ENCODE peak calls at places on chromosomes 1 and 21, in five cellular contexts. F, G, V, Z and I are unnamed samples.
A peak's percentile ranks its signal among the peaks of the same experiment; 100 is the strongest.

GRCh38 chr21:38716942-38717341 is 88.8 kb upstream of the ETS2 start:
- DNase-seq in F (no peak), G (no peak), V (no peak), Z (no peak), I (no peak)

GRCh38 chr1:243421784-243422183 is 165.9 kb downstream of the SDCCAG8 start:
- DNase-seq in F (no peak), G (peak; percentile 71), V (no peak), Z (no peak), I (no peak)

GRCh38 chr21:37047079-37047478 is 25.8 kb downstream of the PIGP start:
- DNase-seq in F (no peak), G (no peak), V (no peak), Z (no peak), I (no peak)

GRCh38 chr1:90220941-90221693 is 226.2 kb downstream of the ZNF326 start:
- DNase-seq in F (no peak), G (no peak), V (no peak), Z (no peak), I (no peak)

GRCh38 chr1:227437495-227438008 is 119.3 kb upstream of the CDC42BPA start:
- DNase-seq in F (peak; percentile 55), G (peak; percentile 81), V (no peak), Z (no peak), I (peak; percentile 23)

GRCh38 chr1:222914861-222915632 is 100.2 kb downstream of the DISP1 start:
- DNase-seq in F (no peak), G (no peak), V (no peak), Z (no peak), I (no peak)

GRCh38 chr1:178057863-178058576 is 35.9 kb upstream of the RASAL2 start:
- DNase-seq in F (no peak), G (no peak), V (no peak), Z (no peak), I (peak; percentile 28)

GRCh38 chr1:176068256-176068655 is 138.8 kb downstream of the COP1 start:
- DNase-seq in F (no peak), G (no peak), V (no peak), Z (no peak), I (no peak)

GRCh38 chr1:170531758-170532657 is at the start of gene GORAB:
- DNase-seq in F (peak; percentile 90), G (peak; percentile 95), V (peak; percentile 60), Z (peak; percentile 82), I (peak; percentile 93)

GRCh38 chr1:24507423-24507804 is 4.8 kb downstream of the RCAN3 start:
- DNase-seq in F (no peak), G (no peak), V (no peak), Z (no peak), I (no peak)

GRCh38 chr1:220631238-220631842 is 58.8 kb upstream of the C1orf115 start:
- DNase-seq in F (no peak), G (no peak), V (no peak), Z (no peak), I (no peak)

GRCh38 chr1:164772635-164773034 is 213.7 kb downstream of the PBX1 start:
- DNase-seq in F (peak; percentile 75), G (peak; percentile 81), V (no peak), Z (no peak), I (no peak)

GRCh38 chr1:159973350-159973940 is 19.4 kb upstream of the SLAMF9 start:
- DNase-seq in F (no peak), G (no peak), V (no peak), Z (no peak), I (no peak)

GRCh38 chr1:144101397-144102050 is 129.7 kb upstream of the FAM72C start:
- DNase-seq in F (no peak), G (no peak), V (no peak), Z (no peak), I (no peak)

GRCh38 chr1:210262897-210263272 is 30.3 kb downstream of the SERTAD4 start:
- DNase-seq in F (no peak), G (no peak), V (no peak), Z (no peak), I (no peak)

GRCh38 chr1:75470448-75470847 is 140.5 kb downstream of the SLC44A5 start:
- DNase-seq in F (no peak), G (peak; percentile 34), V (no peak), Z (no peak), I (no peak)

GRCh38 chr1:70331962-70332361 is 22.6 kb downstream of the ANKRD13C start:
- DNase-seq in F (no peak), G (no peak), V (no peak), Z (no peak), I (no peak)

GRCh38 chr1:22930235-22930912 is 42.3 kb downstream of the LACTBL1 start:
- DNase-seq in F (peak; percentile 41), G (peak; percentile 75), V (peak; percentile 44), Z (no peak), I (peak; percentile 33)

GRCh38 chr1:184141481-184141880 is 90.0 kb downstream of the TSEN15 start:
- DNase-seq in F (no peak), G (no peak), V (no peak), Z (no peak), I (no peak)

GRCh38 chr1:97108200-97108599 is 386.6 kb downstream of the PTBP2 start:
- DNase-seq in F (no peak), G (no peak), V (no peak), Z (no peak), I (no peak)

GRCh38 chr1:233721003-233721595 is 107.2 kb downstream of the KCNK1 start:
- DNase-seq in F (no peak), G (no peak), V (no peak), Z (peak; percentile 11), I (no peak)

GRCh38 chr1:24277420-24278169 is 41.6 kb upstream of the GRHL3 start:
- DNase-seq in F (no peak), G (no peak), V (no peak), Z (peak; percentile 15), I (no peak)

GRCh38 chr1:19038732-19039131 is 82.3 kb upstream of the IFFO2 start:
- DNase-seq in F (no peak), G (no peak), V (no peak), Z (no peak), I (no peak)

GRCh38 chr21:43981871-43982210 is 30.3 kb upstream of the TRAPPC10 start:
- DNase-seq in F (no peak), G (no peak), V (no peak), Z (no peak), I (no peak)

GRCh38 chr1:221308534-221309511 is 429.6 kb downstream of the HLX start:
- DNase-seq in F (no peak), G (no peak), V (no peak), Z (no peak), I (no peak)

GRCh38 chr1:85583355-85584263 is 3.0 kb downstream of the CCN1 start:
- DNase-seq in F (no peak), G (no peak), V (no peak), Z (no peak), I (no peak)

GRCh38 chr1:36342426-36343185 is 19.2 kb upstream of the EVA1B start:
- DNase-seq in F (no peak), G (peak; percentile 48), V (no peak), Z (no peak), I (no peak)

GRCh38 chr1:228373681-228374571 is 32.7 kb downstream of the TRIM11 start:
- DNase-seq in F (no peak), G (no peak), V (no peak), Z (no peak), I (no peak)

GRCh38 chr21:45982758-45983731 is 1.5 kb downstream of the COL6A1 start:
- DNase-seq in F (no peak), G (no peak), V (no peak), Z (no peak), I (no peak)

DNA sequence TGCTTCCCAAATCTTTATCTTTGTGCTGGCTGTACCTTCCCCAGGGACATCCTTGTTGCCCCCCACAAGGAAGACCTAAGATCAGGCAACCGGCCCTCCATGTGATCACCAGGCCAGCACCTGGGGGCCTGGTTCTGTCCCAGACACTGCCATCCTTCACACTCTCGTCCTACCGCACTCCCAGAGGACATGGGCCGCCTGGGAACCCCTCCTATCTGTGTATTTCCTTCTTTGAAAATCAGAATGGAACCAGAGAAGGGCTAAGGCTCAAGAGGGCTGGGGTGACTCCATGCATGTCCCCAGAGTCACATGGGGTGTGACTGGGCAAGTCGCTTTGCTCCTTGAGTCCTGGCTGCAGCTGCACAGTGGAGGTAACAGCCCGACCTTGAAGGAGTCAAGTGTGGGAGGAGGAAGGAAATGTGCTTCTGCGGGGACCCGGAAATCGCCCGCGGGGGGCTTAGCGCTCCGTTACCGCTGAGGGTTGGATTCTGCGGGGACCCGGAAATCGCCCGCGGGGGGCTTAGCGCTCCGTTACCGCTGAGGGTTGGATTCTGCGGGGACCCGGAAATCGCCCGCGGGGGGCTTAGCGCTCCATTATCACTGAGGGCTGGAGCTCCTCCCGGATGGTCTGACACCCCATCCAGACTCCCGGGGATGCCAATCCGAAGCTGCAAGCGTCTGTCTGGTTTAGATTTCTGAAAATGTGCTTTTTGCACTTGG is 279.0 kb downstream of the NPHP4 start:
- DNase-seq in F (no peak), G (no peak), V (no peak), Z (no peak), I (no peak)
- H3K9me3 ChIP-seq in F (no peaks in the 10 kb centered on the region), G (no peaks in the 10 kb centered on the region), V (peaks cover 9% of the 10 kb centered on the region), Z (no peaks in the 10 kb centered on the region), I (peaks cover 14% of the 10 kb centered on the region)

GRCh38 chr1:6501414-6501813 is 9.9 kb upstream of the PLEKHG5 start:
- DNase-seq in F (no peak), G (no peak), V (no peak), Z (no peak), I (no peak)
- TF ChIP-seq ZNF274 in F (no peak), G (no peak), V (no peak), Z (no peak), I (no peak)

GRCh38 chr1:224619209-224619608 is 3.1 kb downstream of the CNIH3 start:
- DNase-seq in F (no peak), G (no peak), V (no peak), Z (no peak), I (no peak)

GRCh38 chr1:224620105-224620504 is 4.0 kb downstream of the CNIH3 start:
- DNase-seq in F (no peak), G (no peak), V (no peak), Z (no peak), I (no peak)

GRCh38 chr1:224617410-224618361 is 1.6 kb downstream of the CNIH3 start:
- DNase-seq in F (no peak), G (no peak), V (no peak), Z (no peak), I (no peak)

GRCh38 chr1:224615861-224616760 is at the start of gene CNIH3:
- DNase-seq in F (no peak), G (no peak), V (peak; percentile 53), Z (no peak), I (peak; percentile 91)

GRCh38 chr1:224616761-224617409 is 768 bp downstream of the CNIH3 start:
- DNase-seq in F (no peak), G (no peak), V (no peak), Z (no peak), I (no peak)
- H3K4me3 ChIP-seq in F (no peak overlapping the region), G (no peak overlapping the region), V (peak overlapping the region; percentile 65), Z (no peak overlapping the region), I (peak overlapping the region; percentile 71)

GRCh38 chr21:41894511-41894910 is 15.4 kb upstream of the PRDM15 start:
- DNase-seq in F (no peak), G (no peak), V (no peak), Z (no peak), I (no peak)
- H3K9me3 ChIP-seq in F (no peaks in the 10 kb centered on the region), G (no peaks in the 10 kb centered on the region), V (no peaks in the 10 kb centered on the region), Z (no peaks in the 10 kb centered on the region), I (no peaks in the 10 kb centered on the region)

DNA sequence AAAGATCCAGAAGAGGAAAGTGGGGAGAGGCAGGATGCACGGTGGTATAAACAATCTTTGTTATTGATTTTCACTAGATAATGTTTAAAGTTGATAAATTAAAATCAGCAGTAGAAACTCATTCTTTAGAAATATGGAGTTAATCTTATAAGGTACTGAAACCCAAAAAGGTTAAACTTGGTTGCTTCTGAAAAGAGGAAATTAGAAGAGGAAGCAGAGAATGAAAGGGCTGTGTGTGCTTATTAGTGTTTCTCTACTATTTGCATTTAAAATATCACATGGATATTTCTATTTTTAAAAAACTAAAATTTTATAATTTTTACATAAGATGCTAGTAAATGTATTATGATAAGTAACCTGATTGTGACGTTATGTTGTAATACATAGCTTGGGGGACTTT is 24.4 kb downstream of the C1orf141 start:
- DNase-seq in F (no peak), G (no peak), V (no peak), Z (no peak), I (no peak)
- TF ChIP-seq ZNF274 in F (no peak), G (no peak), V (no peak), Z (no peak), I (no peak)